ENCODE peak calls at places on chromosomes 16 and 17, in four cellular contexts. R is SK-N-SH, A is HepG2, G is GM12878. K is an unnamed sample.

GRCh38 chr17:66795486-66795885 is 39.4 kb upstream of the CACNG5 start:
- DNase-seq in R (no peak), A (no peak), G (no peak), K (no peak)

GRCh38 chr16:57801856-57802634 is at the start of gene KIFC3:
- DNase-seq in R (peak; percentile 93), A (peak; percentile 79), G (no peak), K (peak; percentile 74)

GRCh38 chr17:64628641-64629040 is 33.5 kb downstream of the SMURF2 start:
- DNase-seq in R (no peak), A (no peak), G (no peak), K (no peak)

GRCh38 chr17:34579017-34579946 is at the start of gene TMEM132E:
- DNase-seq in R (peak; percentile 75), A (no peak), G (no peak), K (peak; percentile 13)

GRCh38 chr17:64020068-64020766 is at the start of gene ICAM2:
- DNase-seq in R (no peak), A (no peak), G (peak; percentile 90), K (no peak)

GRCh38 chr17:27293898-27294688 is at the start of gene WSB1:
- DNase-seq in R (peak; percentile 99), A (peak; percentile 77), G (peak; percentile 61), K (peak; percentile 92)

GRCh38 chr17:72657467-72658317 is 434.8 kb downstream of the SLC39A11 start:
- DNase-seq in R (no peak), A (peak; percentile 41), G (no peak), K (peak; percentile 60)

GRCh38 chr17:66115246-66115645 is 76.7 kb downstream of the CEP112 start:
- DNase-seq in R (no peak), A (no peak), G (no peak), K (no peak)

GRCh38 chr17:53655591-53655990 is 167.1 kb upstream of the KIF2B start:
- DNase-seq in R (no peak), A (no peak), G (no peak), K (no peak)

GRCh38 chr17:2264023-2264860 is 39.3 kb downstream of the SMG6 start:
- DNase-seq in R (no peak), A (no peak), G (no peak), K (no peak)

GRCh38 chr17:7119314-7119713 is 4.7 kb upstream of the ASGR2 start:
- DNase-seq in R (no peak), A (no peak), G (no peak), K (no peak)

GRCh38 chr16:3536851-3537250 is 36.0 kb downstream of the CLUAP1 start:
- DNase-seq in R (no peak), A (no peak), G (no peak), K (no peak)

GRCh38 chr17:68963958-68964357 is 8.8 kb upstream of the ABCA8 start:
- DNase-seq in R (no peak), A (no peak), G (no peak), K (no peak)

GRCh38 chr16:85687651-85688471 is 893 bp downstream of the GINS2 start:
- DNase-seq in R (no peak), A (no peak), G (no peak), K (no peak)

GRCh38 chr17:77865109-77865611 is 93.3 kb upstream of the TNRC6C start:
- DNase-seq in R (peak; percentile 73), A (no peak), G (no peak), K (no peak)

GRCh38 chr16:83400234-83400633 is 407.5 kb upstream of the HSBP1 start:
- DNase-seq in R (no peak), A (no peak), G (no peak), K (no peak)

GRCh38 chr17:47265983-47266541 is 12.4 kb downstream of the ITGB3 start:
- DNase-seq in R (no peak), A (peak; percentile 48), G (no peak), K (no peak)

GRCh38 chr16:88264641-88265285 is 118.0 kb upstream of the ZNF469 start:
- DNase-seq in R (no peak), A (peak; percentile 30), G (peak; percentile 51), K (peak; percentile 94)

DNA sequence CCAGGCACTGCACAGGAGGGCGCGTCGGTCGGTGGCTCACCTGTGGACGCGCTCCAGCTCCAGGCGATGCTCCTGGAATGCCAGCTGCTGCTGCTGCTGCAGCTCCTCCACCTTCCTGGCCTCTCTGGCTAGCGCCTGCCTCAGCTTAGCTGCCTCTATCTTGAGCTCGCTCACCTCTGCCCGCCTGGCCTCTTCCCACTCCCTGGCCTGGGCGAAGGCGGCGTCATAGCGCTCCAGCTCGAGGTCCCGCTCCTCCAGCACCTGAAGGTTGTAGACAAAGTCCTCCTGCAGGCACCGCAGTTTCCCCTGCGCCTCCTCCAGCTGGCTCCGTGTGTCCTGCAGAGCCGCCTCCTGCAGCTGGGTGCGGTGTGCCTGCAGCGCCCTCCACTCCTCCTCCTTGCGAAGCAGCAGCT is 11.1 kb downstream of the CCDC57 start:
- DNase-seq in R (peak; percentile 16), A (no peak), G (no peak), K (no peak)
- TF ChIP-seq PBX3 in R (no peak), A (no peak), G (no peak), K (no peak)

DNA sequence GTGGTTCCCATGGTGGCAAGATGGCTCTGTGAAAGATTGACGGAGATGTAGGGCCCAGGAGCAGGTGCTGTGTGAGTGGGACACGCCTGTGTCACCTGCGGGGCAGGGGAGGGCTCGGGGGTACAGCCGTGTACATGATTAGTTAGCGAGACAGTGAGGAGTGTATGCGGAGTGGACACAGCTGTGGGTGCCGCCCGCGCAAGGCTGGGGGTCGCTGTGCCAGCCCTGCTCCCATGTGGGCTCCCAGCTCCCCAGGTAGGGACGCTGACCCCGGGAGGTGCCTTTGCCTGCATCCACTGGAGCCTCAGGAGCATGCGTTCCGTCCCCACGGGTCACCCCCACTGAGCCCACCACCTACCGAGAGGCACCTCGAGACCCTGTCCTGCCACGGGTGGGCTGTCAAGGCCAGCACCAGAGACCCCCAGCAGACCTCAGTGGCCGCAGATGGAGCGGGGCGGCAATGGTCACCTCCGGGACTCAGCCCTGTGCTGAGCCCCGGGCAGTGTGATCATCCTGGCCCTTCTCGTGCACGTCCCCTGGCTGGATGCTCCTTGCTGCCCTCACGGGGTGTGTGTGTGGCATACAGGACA is 7.4 kb downstream of the CAPN15 start:
- DNase-seq in R (no peak), A (no peak), G (no peak), K (no peak)
- H3K4me3 ChIP-seq in R (no peak overlapping the region), A (no peak overlapping the region), G (no peak overlapping the region), K (no peak overlapping the region)

GRCh38 chr17:31439716-31440115 is 48.2 kb downstream of the RAB11FIP4 start:
- DNase-seq in R (no peak), A (no peak), G (no peak), K (no peak)
- TF ChIP-seq USF2 in R (no peak), A (no peak), G (no peak), K (no peak)

GRCh38 chr16:30474062-30474452 is 1.5 kb downstream of the ITGAL start:
- DNase-seq in R (no peak), A (no peak), G (no peak), K (no peak)
- TF ChIP-seq PBX3 in R (no peak), A (no peak), G (no peak), K (no peak)

GRCh38 chr16:1745181-1745899 is 26.0 kb downstream of the NME3 start:
- DNase-seq in R (no peak), A (no peak), G (no peak), K (no peak)
- H3K4me3 ChIP-seq in R (no peak overlapping the region), A (no peak overlapping the region), G (no peak overlapping the region), K (no peak overlapping the region)

GRCh38 chr16:54097774-54098173 is 188.8 kb downstream of the IRX3 start:
- DNase-seq in R (no peak), A (no peak), G (no peak), K (no peak)

GRCh38 chr16:54098247-54098646 is 188.3 kb downstream of the IRX3 start:
- DNase-seq in R (no peak), A (no peak), G (no peak), K (no peak)

GRCh38 chr16:54102888-54103866 is 183.4 kb downstream of the IRX3 start:
- DNase-seq in R (no peak), A (peak; percentile 91), G (no peak), K (no peak)

GRCh38 chr16:54096607-54097006 is 190.0 kb downstream of the IRX3 start:
- DNase-seq in R (no peak), A (no peak), G (no peak), K (no peak)

DNA sequence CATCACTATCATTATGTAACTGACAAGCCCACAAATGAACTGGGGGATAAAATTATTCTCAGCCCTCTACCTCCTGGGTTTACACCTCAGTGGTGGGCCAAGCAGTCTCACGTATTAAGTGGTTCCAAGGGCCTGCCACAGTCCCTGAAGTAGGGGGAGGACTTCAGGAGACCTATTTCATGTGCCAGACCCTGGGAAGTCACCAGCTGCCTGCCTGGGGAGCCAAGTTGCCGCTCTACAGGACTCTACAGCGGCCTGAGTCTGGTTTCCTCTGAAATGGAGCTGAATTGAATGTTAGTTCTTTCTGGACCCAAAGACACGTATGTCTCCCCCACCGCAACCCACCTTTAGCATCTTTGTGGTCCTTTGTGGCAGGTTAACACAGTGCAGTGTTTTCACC is 187.0 kb downstream of the IRX3 start:
- DNase-seq in R (no peak), A (no peak), G (no peak), K (no peak)
- TF ChIP-seq USF2 in R (no peak), A (no peak), G (no peak), K (no peak)